ENCODE peak calls at places on chromosomes 7 and 10, in four cellular contexts. E is HepG2, H is H1, F is K562. L is an unnamed sample.

GRCh38 chr10:78960316-78960800 is 108.4 kb upstream of the ZMIZ1 start:
- DNase-seq in H (no peak), F (no peak), E (no peak), L (no peak)

GRCh38 chr10:69896601-69897000 is 94.9 kb downstream of the COL13A1 start:
- DNase-seq in E (no peak), F (no peak), H (no peak), L (no peak)

GRCh38 chr7:123538189-123538714 is 3.9 kb upstream of the IQUB start:
- DNase-seq in H (no peak), E (no peak), F (peak), L (no peak)

GRCh38 chr10:3745582-3745981 is 39.4 kb downstream of the KLF6 start:
- DNase-seq in H (no peak), F (no peak), E (no peak), L (no peak)

GRCh38 chr7:134702366-134703240 is 56.0 kb downstream of the BPGM start:
- DNase-seq in H (no peak), F (no peak), E (no peak), L (no peak)

GRCh38 chr10:132134541-132135397 is 52.0 kb upstream of the DPYSL4 start:
- DNase-seq in E (no peak), H (no peak), F (no peak), L (no peak)

GRCh38 chr7:107128748-107129147 is 40.1 kb upstream of the HBP1 start:
- DNase-seq in E (no peak), F (no peak), H (no peak), L (no peak)

GRCh38 chr10:49594594-49594993 is 15.5 kb upstream of the SLC18A3 start:
- DNase-seq in F (peak), H (no peak), E (peak), L (no peak)

GRCh38 chr7:137667633-137668387 is 179.0 kb downstream of the DGKI start:
- DNase-seq in H (no peak), F (no peak), E (no peak), L (no peak)

GRCh38 chr7:98618786-98619185 is 1.7 kb downstream of the NPTX2 start:
- DNase-seq in F (no peak), E (no peak), H (no peak), L (no peak)

GRCh38 chr10:16905304-16905703 is 88.1 kb upstream of the RSU1 start:
- DNase-seq in F (no peak), E (no peak), H (no peak), L (no peak)

GRCh38 chr7:75732016-75732521 is 6.7 kb downstream of the HIP1 start:
- DNase-seq in E (no peak), F (no peak), H (no peak), L (no peak)

GRCh38 chr10:125165584-125166340 is 5.4 kb upstream of the CTBP2 start:
- DNase-seq in F (no peak), H (no peak), E (no peak), L (no peak)

GRCh38 chr7:31488562-31489203 is 25.2 kb upstream of the ITPRID1 start:
- DNase-seq in F (peak), H (peak), E (peak), L (peak)

GRCh38 chr10:24556746-24557742 is 166.6 kb downstream of the ARHGAP21 start:
- DNase-seq in F (peak), E (peak), H (no peak), L (no peak)
- TF ChIP-seq HDAC6 in F (no peak), E (no peak), H (no peak), L (no peak)

GRCh38 chr10:1476106-1476803 is 261.1 kb downstream of the ADARB2 start:
- DNase-seq in F (no peak), E (no peak), H (no peak), L (no peak)

GRCh38 chr10:1477578-1477977 is 259.7 kb downstream of the ADARB2 start:
- DNase-seq in F (no peak), H (no peak), E (no peak), L (no peak)

GRCh38 chr10:1473874-1474273 is 263.5 kb downstream of the ADARB2 start:
- DNase-seq in F (no peak), H (no peak), E (no peak), L (no peak)

GRCh38 chr10:1474376-1475094 is 262.8 kb downstream of the ADARB2 start:
- DNase-seq in H (no peak), F (no peak), E (no peak), L (no peak)

DNA sequence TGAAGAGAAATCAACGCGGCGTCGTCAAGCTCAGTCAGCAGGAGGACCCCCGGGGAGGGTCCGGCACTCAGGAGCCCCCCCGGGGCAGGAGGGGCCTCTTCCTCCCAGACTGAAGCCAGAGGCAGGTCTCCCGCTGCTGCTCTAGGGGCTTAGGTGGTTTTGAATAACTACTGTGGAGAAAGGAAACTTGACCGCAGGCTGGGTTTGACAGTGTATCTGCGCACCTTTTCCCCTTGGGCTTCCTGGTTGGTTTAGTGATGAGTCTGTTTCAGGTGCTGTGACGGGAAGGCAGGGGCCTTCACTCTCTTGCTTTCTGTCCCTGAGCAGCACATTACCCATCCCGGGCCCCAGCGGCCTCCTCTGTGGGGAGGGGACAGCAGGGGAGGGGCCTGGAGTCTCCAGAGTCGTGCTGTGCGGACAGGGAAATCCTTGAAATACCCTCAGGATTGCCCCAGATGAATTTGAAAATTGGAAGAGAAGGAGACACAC is 262.2 kb downstream of the ADARB2 start:
- DNase-seq in H (no peak), E (no peak), F (no peak), L (no peak)
- TF ChIP-seq RFX5 in H (no peak), E (no peak), F (no peak), L (no peak)

GRCh38 chr7:5773661-5774086 is 7.8 kb downstream of the RNF216 start:
- DNase-seq in F (no peak), E (peak), H (peak), L (no peak)
- TF ChIP-seq HDAC6 in F (no peak), E (no peak), H (no peak), L (no peak)

DNA sequence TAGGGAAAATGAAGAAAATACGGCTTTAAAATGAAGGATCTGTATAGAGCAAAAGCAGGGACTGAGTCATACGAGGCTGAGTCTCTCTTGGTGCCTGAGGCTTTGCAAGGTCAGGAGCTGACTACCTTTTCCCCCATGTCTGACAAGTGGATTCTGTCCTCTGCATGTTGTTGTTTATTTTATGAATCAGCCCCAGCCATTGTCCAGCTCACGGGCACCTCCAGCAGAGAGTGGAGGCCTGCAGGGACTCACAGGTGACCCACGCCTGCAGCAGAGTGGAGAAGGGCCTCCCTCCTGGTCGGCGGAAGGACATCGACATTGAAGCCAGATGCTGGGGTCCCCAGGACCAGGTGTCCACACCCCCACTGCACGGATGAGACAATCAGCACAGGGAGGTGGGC is 233.9 kb downstream of the WDR37 start:
- DNase-seq in F (no peak), H (no peak), E (no peak), L (no peak)
- TF ChIP-seq RFX5 in F (no peak), H (no peak), E (no peak), L (no peak)

GRCh38 chr7:29194206-29194593 is 375 bp upstream of the CHN2 start:
- DNase-seq in H (no peak), F (no peak), E (no peak), L (no peak)
- TF ChIP-seq HDAC6 in H (no peak), F (no peak), E (no peak), L (no peak)